ENCODE peak calls at places on chromosomes 11 and 22, in six cellular contexts. U, O, N, Y, X and E are unnamed samples. For H3K9me3 and H3K4me1, the result is how much of the 10 kb centered on the place peaks cover.

GRCh38 chr11:69013009-69013951 is at the start of gene MRGPRF:
- DNase-seq in X (peak), U (peak), Y (no peak), O (peak), N (no peak), E (peak)

GRCh38 chr11:76206327-76207081 is at the start of gene WNT11:
- DNase-seq in U (peak), O (peak), Y (no peak), X (peak), N (peak), E (no peak)

GRCh38 chr11:47002366-47002765 is 65.8 kb downstream of the CSTPP1 start:
- DNase-seq in Y (no peak), N (no peak), U (no peak), O (no peak), X (no peak), E (no peak)

GRCh38 chr11:117171648-117172051 is 6.9 kb upstream of the SIDT2 start:
- DNase-seq in N (no peak), Y (no peak), O (no peak), U (no peak), X (no peak), E (no peak)

GRCh38 chr11:2084721-2085120 is 54.5 kb downstream of the IGF2 start:
- DNase-seq in N (peak), X (no peak), Y (no peak), U (peak), O (no peak), E (no peak)

GRCh38 chr11:86978756-86979608 is 23.8 kb upstream of the FZD4 start:
- DNase-seq in O (peak), N (no peak), Y (no peak), U (peak), X (no peak), E (no peak)

GRCh38 chr11:63670738-63671321 is 346 bp downstream of the ATL3 start:
- DNase-seq in O (peak), N (peak), Y (no peak), X (peak), U (peak), E (peak)

GRCh38 chr22:35838849-35839646 is 121.4 kb downstream of the APOL5 start:
- DNase-seq in X (peak), Y (no peak), O (no peak), N (peak), U (no peak), E (peak)

GRCh38 chr22:20853236-20853660 is 5.4 kb downstream of the PI4KA start:
- DNase-seq in Y (no peak), O (no peak), X (no peak), U (no peak), N (no peak), E (no peak)

GRCh38 chr22:37514526-37515051 is 4.6 kb downstream of the CARD10 start:
- DNase-seq in X (no peak), U (peak), N (no peak), Y (no peak), O (no peak), E (no peak)

GRCh38 chr11:46541593-46542371 is 52.0 kb downstream of the AMBRA1 start:
- DNase-seq in U (no peak), X (peak), N (peak), O (no peak), Y (no peak), E (no peak)

GRCh38 chr11:45541693-45542434 is 123.6 kb downstream of the CHST1 start:
- DNase-seq in U (no peak), Y (no peak), X (no peak), N (no peak), O (no peak), E (no peak)

GRCh38 chr11:116176484-116177005 is 596.2 kb downstream of the BUD13 start:
- DNase-seq in N (no peak), U (no peak), Y (no peak), O (no peak), X (no peak), E (no peak)

GRCh38 chr22:29473001-29473400 is 7.0 kb upstream of the NEFH start:
- DNase-seq in Y (no peak), O (no peak), X (no peak), N (no peak), U (no peak), E (no peak)

GRCh38 chr11:60783141-60783484 is 2.0 kb upstream of the MS4A10 start:
- DNase-seq in N (no peak), O (no peak), X (no peak), U (peak), Y (no peak), E (no peak)

GRCh38 chr22:23061471-23062280 is 8.6 kb upstream of the GNAZ start:
- DNase-seq in N (no peak), U (peak), X (no peak), O (peak), Y (no peak), E (peak)

GRCh38 chr11:119509969-119510401 is 87.0 kb upstream of the THY1 start:
- DNase-seq in Y (no peak), N (no peak), X (peak), O (no peak), U (peak), E (peak)

GRCh38 chr11:107704432-107704831 is 7.4 kb downstream of the SLN start:
- DNase-seq in O (no peak), U (no peak), X (no peak), Y (no peak), N (no peak), E (no peak)

GRCh38 chr11:47991266-47991830 is 11.0 kb downstream of the PTPRJ start:
- DNase-seq in O (no peak), N (peak), X (peak), U (no peak), Y (no peak), E (no peak)

GRCh38 chr11:33712436-33712835 is 11.8 kb upstream of the C11orf91 start:
- DNase-seq in N (no peak), Y (no peak), U (no peak), X (peak), O (no peak), E (no peak)
- H3K9me3 ChIP-seq in N (under half), Y (under half), U (under half), X (under half), O (under half), E (under half)

DNA sequence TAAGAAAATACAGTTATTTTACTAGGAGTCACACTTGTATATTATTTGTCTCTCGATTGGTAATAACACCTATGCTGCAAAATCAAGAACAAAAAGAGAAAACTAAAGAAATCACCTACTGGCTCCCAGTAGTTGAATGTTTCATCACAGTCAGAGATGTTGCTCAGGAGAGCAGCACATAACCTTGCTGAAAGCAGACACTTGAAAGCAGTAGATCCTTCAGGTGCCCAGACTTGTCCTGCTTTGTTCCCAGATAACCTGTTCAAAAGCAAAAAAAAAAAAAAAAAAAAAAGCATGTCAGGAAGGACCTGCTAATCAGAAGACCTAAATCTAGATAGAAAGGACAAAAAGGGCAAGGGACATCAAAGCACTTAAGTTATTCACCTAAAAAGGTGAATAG is 1.3 kb downstream of the ALG9 start:
- DNase-seq in N (no peak), Y (no peak), U (no peak), O (no peak), X (no peak), E (no peak)
- H3K4me3 ChIP-seq in N (no peak), Y (no peak), U (no peak), O (no peak), X (no peak), E (no peak)

GRCh38 chr11:66882540-66882939 is 25.7 kb downstream of the LRFN4 start:
- DNase-seq in N (peak), U (no peak), X (no peak), O (no peak), Y (no peak), E (no peak)

GRCh38 chr11:66880484-66881211 is 23.8 kb downstream of the LRFN4 start:
- DNase-seq in O (peak), X (no peak), N (peak), U (peak), Y (no peak), E (no peak)

GRCh38 chr11:66881927-66882452 is 25.1 kb downstream of the LRFN4 start:
- DNase-seq in O (no peak), X (no peak), U (peak), Y (no peak), N (no peak), E (no peak)

GRCh38 chr11:66879583-66879982 is 22.7 kb downstream of the LRFN4 start:
- DNase-seq in N (no peak), Y (no peak), U (peak), O (no peak), X (no peak), E (no peak)

DNA sequence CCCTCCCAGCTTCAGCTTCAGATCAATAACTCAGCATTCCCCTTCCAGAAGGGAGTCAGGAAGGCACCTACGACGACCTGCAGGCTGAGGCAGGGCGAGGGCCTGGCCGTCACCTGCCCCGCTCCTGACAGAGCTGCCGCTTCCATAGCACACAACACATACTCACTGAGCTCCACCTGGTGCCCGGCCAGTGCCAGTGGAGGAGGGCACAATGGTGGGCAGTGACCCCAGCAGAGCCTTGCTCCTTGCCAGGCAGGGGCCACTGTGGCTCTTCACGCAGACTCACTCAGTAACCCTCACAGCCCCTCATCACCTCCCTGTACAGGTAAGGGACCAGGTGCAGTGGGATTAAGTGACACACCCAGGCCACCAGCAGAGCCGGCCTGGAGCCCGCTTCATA is 24.6 kb downstream of the LRFN4 start:
- DNase-seq in X (no peak), O (no peak), Y (no peak), N (no peak), U (no peak), E (no peak)
- H3K4me1 ChIP-seq in X (under half), O (half or more), Y (under half), N (under half), U (under half), E (under half)

DNA sequence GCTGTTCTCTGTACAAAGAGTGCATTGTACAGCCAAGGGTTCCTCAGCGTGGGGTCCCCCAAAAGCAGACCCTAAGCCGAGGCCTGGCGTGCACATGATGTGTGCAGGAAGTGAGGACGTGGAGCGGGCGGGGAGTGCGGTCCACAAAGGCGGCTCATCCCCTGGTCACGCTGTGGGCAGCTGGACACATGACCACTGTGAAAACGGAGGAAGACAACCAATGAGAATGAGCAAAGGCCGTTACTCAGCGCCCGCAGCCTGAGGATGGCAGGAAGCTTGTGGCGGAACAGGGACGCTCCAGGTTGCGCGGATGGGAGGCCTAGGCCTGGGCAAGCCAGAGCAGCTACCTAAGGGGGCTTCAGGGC is 1263.7 kb downstream of the BRD1 start:
- DNase-seq in O (no peak), Y (no peak), U (no peak), N (no peak), X (no peak), E (no peak)
- H3K9me3 ChIP-seq in O (under half), Y (under half), U (under half), N (under half), X (under half), E (under half)

DNA sequence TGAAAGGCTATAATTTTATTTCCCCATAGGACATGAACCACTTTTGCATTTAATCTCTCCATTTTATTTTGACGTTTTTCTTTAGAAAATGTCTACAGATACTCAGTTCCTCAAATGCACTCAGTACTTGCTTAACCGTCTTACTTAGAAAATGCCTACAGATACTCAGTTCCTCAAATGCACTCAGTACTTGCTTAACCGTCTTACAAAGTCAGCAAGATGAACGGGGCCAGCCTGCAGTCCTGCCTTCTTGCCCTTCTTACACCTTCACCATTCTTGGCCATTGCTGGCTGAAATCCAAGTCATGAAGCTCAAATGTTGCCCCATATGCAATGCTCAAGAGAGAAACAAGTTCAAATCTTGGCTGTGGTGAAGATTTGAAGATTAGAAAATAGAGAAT is 34.1 kb downstream of the CSNK2A3 start:
- DNase-seq in N (no peak), U (no peak), Y (no peak), O (no peak), X (no peak), E (no peak)
- H3K4me3 ChIP-seq in N (no peak), U (no peak), Y (no peak), O (no peak), X (no peak), E (no peak)

DNA sequence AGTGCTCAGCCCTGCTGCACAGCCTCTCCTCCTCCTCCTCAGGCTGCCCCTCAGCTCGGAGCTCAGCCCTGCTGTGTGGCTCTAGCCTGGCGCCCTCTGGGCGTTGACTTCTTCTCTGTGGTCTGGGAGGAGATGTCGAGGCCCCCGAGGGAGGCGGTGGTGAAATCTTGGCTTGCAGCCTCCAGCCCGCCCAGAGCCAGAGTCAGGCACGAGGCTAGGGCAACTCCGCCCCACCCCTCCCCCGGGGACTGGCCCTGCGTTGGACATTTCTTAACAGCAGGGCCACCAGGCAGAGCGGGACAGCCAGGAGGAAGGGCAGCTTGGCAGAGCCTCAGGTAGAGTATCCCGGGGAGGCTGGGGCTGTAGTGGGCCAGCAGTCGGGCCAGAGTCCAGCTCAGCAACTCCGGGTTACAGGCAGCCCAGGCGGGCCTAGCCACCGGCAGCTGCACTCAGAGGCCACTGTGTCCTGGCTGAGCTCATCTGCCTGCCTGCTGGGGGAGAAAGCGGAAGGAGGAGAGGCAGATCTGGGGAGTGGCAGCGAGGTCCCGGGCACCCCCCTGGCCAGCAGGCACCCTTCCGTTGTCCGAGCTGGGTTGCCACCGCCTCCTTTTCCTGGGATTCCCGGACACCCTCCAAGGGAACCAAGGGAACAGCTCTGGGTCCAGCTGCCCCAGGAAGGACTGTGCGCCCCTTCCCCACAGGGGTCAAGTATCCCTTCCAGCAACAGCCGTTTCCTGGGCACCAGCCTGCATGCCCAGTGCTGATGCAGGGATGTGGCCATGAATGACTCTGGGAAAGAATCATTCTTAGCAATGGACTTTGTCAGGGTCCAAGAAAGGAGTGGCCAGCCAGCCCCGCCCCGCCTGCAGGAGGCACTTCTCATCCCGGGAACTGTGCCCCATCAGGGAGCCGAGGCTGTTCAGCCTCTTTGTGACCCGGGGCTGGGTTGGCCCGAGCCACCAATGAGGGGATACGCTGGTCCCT is at the start of gene ALDH3B1:
- DNase-seq in X (peak), N (peak), Y (no peak), O (peak), U (peak), E (peak)
- H3K4me1 ChIP-seq in X (under half), N (under half), Y (under half), O (under half), U (half or more), E (half or more)

GRCh38 chr11:134670961-134671370 is 258.9 kb upstream of the B3GAT1 start:
- DNase-seq in U (no peak), N (peak), Y (no peak), O (no peak), X (no peak), E (no peak)

GRCh38 chr11:134668796-134669195 is 256.8 kb upstream of the B3GAT1 start:
- DNase-seq in X (no peak), O (no peak), U (no peak), N (peak), Y (no peak), E (no peak)

GRCh38 chr11:134668076-134668475 is 256.0 kb upstream of the B3GAT1 start:
- DNase-seq in X (no peak), N (no peak), Y (no peak), O (no peak), U (no peak), E (no peak)

GRCh38 chr11:134670247-134670646 is 258.2 kb upstream of the B3GAT1 start:
- DNase-seq in U (no peak), Y (no peak), O (no peak), N (no peak), X (no peak), E (no peak)

GRCh38 chr11:134669796-134670195 is 257.8 kb upstream of the B3GAT1 start:
- DNase-seq in N (peak), Y (no peak), O (no peak), X (no peak), U (peak), E (no peak)
- H3K9me3 ChIP-seq in N (under half), Y (under half), O (under half), X (under half), U (under half), E (under half)

GRCh38 chr11:111604392-111605009 is 2.3 kb downstream of the SIK2 start:
- DNase-seq in U (peak), O (peak), N (no peak), X (no peak), Y (no peak), E (no peak)
- H3K4me3 ChIP-seq in U (peak), O (peak), N (no peak), X (no peak), Y (peak), E (no peak)

GRCh38 chr11:122036493-122036892 is 79.5 kb downstream of the BLID start:
- DNase-seq in Y (no peak), U (no peak), X (no peak), N (no peak), O (no peak), E (no peak)
- H3K4me1 ChIP-seq in Y (under half), U (half or more), X (under half), N (under half), O (under half), E (under half)

DNA sequence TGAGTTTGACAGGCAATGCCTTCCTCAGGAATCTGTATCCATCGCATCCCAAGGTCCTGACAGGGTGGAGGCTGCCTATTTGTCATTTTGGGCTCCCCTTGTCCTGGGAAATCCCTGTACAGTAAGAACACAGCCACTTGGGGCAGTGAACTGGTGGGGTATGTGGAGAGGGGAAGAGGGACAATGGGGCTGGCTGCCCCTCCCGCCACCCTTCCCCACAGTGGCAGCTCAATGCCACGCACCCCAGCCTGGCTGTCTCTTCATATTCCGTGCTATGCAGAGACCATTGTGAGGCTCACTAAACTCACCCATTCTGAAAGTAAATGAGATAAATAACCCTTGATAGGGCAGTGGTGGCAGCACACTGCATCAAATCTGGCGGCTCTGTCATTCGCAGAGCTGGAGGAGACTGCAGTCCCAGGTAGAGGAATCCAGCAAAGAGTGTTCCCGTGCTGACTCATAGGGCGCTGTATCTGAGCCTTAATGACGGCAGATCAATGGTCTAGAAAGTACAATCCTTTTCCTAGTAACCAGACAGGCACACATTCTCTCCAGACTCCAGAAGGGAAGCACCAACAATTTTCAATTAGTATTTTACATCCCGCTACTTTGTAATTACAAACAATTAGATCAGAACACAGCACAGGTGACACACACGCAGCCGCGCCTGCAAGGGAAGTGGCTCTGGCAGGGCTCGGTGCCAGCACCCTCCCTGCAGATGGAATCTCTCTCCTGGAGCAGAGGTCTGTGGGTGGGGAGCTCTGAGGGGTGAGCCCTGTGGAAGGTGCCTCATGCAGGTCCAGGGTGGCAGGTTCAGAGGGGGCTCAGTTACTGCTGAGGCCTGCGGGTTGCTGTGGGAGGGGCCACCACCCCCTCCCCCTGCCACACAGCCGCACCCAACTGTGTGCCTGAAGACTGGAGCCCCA is 167.9 kb upstream of the B3GAT1 start:
- DNase-seq in X (no peak), U (no peak), Y (no peak), N (no peak), O (peak), E (no peak)
- H3K9me3 ChIP-seq in X (under half), U (under half), Y (under half), N (under half), O (under half), E (under half)